ENCODE peak calls at places on chromosome 3, in seven cellular contexts. B is testis, V is A549, S is sigmoid colon, U is GM12865, P is mucosa of descending colon, Q is cardiac muscle cell. A is an unnamed sample.

GRCh38 chr3:184553385-184553784 is 8.2 kb upstream of the EPHB3 start:
- DNase-seq in B (no peak), V (no peak), S (no peak), U (no peak), P (no peak), Q (no peak), A (no peak)

GRCh38 chr3:126186271-126186670 is 5.9 kb upstream of the ALDH1L1 start:
- DNase-seq in B (no peak), V (no peak), S (no peak), U (no peak), P (no peak), Q (no peak), A (no peak)

GRCh38 chr3:197306374-197307086 is 8.1 kb upstream of the DLG1 start:
- DNase-seq in B (no peak), V (no peak), S (no peak), U (no peak), P (no peak), Q (peak), A (no peak)

GRCh38 chr3:110504901-110505300 is 566.7 kb upstream of the NECTIN3 start:
- DNase-seq in B (no peak), V (no peak), S (no peak), U (no peak), P (no peak), Q (no peak), A (no peak)

GRCh38 chr3:71585126-71585525 is 1.6 kb upstream of the FOXP1 start:
- DNase-seq in B (peak), V (no peak), S (no peak), U (no peak), P (peak), Q (no peak), A (no peak)

GRCh38 chr3:14231145-14231990 is 52.8 kb downstream of the LSM3 start:
- DNase-seq in B (no peak), V (no peak), S (no peak), U (no peak), P (no peak), Q (no peak), A (no peak)

GRCh38 chr3:65979731-65980130 is 59.0 kb downstream of the MAGI1 start:
- DNase-seq in B (no peak), V (no peak), S (no peak), U (no peak), P (no peak), Q (peak), A (no peak)

GRCh38 chr3:56302417-56302816 is 165.8 kb downstream of the ERC2 start:
- DNase-seq in B (no peak), V (no peak), S (no peak), U (no peak), P (no peak), Q (no peak), A (no peak)

GRCh38 chr3:130728037-130728436 is 18.6 kb downstream of the PIK3R4 start:
- DNase-seq in B (no peak), V (no peak), S (no peak), U (no peak), P (no peak), Q (no peak), A (no peak)

GRCh38 chr3:72470899-72471298 is 377.3 kb downstream of the SHQ1 start:
- DNase-seq in B (no peak), V (no peak), S (no peak), U (no peak), P (no peak), Q (no peak), A (no peak)

GRCh38 chr3:53160660-53161344 is at the start of gene PRKCD:
- DNase-seq in B (peak), V (peak), S (peak), U (peak), P (peak), Q (peak), A (peak)

GRCh38 chr3:127690106-127690505 is 17.4 kb downstream of the ABTB1 start:
- DNase-seq in B (no peak), V (no peak), S (peak), U (no peak), P (no peak), Q (peak), A (no peak)

GRCh38 chr3:191316876-191317603 is 12.2 kb upstream of the CCDC50 start:
- DNase-seq in B (no peak), V (no peak), S (no peak), U (no peak), P (no peak), Q (no peak), A (no peak)

DNA sequence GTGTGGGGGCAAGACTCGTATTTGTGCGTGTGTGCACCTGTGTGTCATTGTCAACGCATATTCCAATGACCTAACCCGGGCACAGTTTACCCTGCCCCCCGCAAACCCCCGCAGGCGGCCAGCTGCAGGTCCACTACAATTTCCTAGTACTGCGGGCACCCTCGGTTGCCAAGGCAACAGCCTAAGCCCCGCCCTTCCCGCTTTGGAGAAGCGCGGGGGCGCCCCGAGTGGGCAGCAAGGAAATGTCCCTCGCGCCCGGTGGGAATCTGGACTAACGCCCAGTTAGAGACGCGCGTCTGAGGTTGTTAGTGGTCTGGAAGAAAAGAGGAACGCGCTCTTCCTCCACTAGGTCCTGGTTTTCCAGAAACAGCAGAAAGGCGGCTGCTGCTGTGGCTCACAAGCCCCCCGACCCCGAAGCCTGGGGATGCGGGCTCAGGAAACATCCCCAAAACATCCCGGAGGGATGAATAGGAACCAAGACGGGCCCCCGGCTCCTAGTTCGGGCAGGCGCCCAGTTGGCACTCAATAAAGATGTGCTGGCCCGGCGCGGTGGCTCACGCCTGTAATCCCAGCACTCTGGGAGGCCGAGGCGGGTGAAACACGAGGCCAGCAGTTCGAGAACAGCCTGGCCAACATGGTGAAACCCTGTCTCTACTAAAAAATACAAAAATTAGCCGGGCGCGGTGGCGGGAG is 1.1 kb downstream of the ABHD14A start:
- DNase-seq in B (peak), V (no peak), S (peak), U (peak), P (peak), Q (peak), A (no peak)
- H3K4me3 ChIP-seq in B (peak), V (no peak), S (peak), U (peak), P (no peak), Q (peak), A (peak)

GRCh38 chr3:194140520-194141414 is 4.8 kb downstream of the HES1 start:
- DNase-seq in B (peak), V (no peak), S (peak), U (no peak), P (peak), Q (peak), A (no peak)
- H3K4me3 ChIP-seq in B (peak), V (peak), S (peak), U (no peak), P (no peak), Q (peak), A (peak)

GRCh38 chr3:149375824-149376196 is 1.6 kb downstream of the TM4SF1 start:
- DNase-seq in B (no peak), V (no peak), S (no peak), U (no peak), P (no peak), Q (no peak), A (no peak)

GRCh38 chr3:149381173-149382090 is 4.0 kb upstream of the TM4SF1 start:
- DNase-seq in B (no peak), V (no peak), S (no peak), U (no peak), P (no peak), Q (no peak), A (no peak)

GRCh38 chr3:149377408-149378111 is at the start of gene TM4SF1:
- DNase-seq in B (no peak), V (peak), S (peak), U (no peak), P (peak), Q (peak), A (no peak)

GRCh38 chr3:149376728-149377407 is 581 bp downstream of the TM4SF1 start:
- DNase-seq in B (no peak), V (no peak), S (no peak), U (no peak), P (no peak), Q (peak), A (no peak)

GRCh38 chr3:149378420-149379388 is 1.3 kb upstream of the TM4SF1 start:
- DNase-seq in B (no peak), V (no peak), S (no peak), U (no peak), P (no peak), Q (peak), A (no peak)
- H3K4me3 ChIP-seq in B (no peak), V (peak), S (no peak), U (no peak), P (no peak), Q (no peak), A (no peak)

GRCh38 chr3:169172535-169172934 is 491.0 kb downstream of the MECOM start:
- DNase-seq in B (no peak), V (no peak), S (no peak), U (no peak), P (no peak), Q (no peak), A (no peak)
- H3K4me3 ChIP-seq in B (no peak), V (no peak), S (no peak), U (no peak), P (no peak), Q (no peak), A (no peak)

GRCh38 chr3:49928511-49929017 is 1.0 kb downstream of the MON1A start:
- DNase-seq in B (no peak), V (no peak), S (no peak), U (no peak), P (peak), Q (no peak), A (no peak)

GRCh38 chr3:49924683-49925082 is 4.9 kb downstream of the MON1A start:
- DNase-seq in B (no peak), V (no peak), S (no peak), U (no peak), P (no peak), Q (peak), A (no peak)

GRCh38 chr3:49927798-49928197 is 1.8 kb downstream of the MON1A start:
- DNase-seq in B (no peak), V (no peak), S (no peak), U (no peak), P (no peak), Q (no peak), A (no peak)

GRCh38 chr3:49925485-49925884 is 4.1 kb downstream of the MON1A start:
- DNase-seq in B (no peak), V (no peak), S (no peak), U (no peak), P (no peak), Q (no peak), A (no peak)

DNA sequence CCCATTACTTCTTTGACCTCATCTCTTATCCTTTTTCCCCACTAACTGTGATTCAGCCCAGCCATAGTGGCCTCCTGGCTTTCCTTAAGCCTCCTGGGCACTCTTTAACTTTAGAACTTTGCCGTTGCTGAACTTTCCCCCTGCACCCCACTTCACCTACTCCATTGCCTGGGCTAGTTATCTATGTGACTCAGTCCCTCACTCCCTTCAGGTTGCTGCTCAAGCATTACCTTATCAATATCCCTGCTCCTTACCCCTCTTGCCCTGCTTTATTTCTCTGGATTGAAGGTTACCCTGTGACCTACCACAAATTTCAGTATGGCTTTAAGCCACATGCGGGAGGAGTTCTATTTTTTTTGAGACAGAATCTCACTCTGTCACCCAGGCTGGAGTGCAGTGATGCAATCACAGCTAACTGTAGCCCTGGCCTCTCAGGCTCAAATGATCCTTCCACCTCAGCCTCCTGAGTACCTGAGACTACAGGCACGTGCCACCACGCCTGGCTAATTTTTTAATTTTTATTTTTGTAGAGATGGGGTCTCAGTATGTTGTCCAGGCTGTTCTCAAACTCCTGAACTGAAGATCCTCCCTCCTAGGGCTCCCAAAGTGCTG is 3.4 kb downstream of the MON1A start:
- DNase-seq in B (no peak), V (no peak), S (no peak), U (no peak), P (no peak), Q (no peak), A (no peak)
- H3K4me3 ChIP-seq in B (no peak), V (no peak), S (no peak), U (no peak), P (no peak), Q (no peak), A (no peak)

DNA sequence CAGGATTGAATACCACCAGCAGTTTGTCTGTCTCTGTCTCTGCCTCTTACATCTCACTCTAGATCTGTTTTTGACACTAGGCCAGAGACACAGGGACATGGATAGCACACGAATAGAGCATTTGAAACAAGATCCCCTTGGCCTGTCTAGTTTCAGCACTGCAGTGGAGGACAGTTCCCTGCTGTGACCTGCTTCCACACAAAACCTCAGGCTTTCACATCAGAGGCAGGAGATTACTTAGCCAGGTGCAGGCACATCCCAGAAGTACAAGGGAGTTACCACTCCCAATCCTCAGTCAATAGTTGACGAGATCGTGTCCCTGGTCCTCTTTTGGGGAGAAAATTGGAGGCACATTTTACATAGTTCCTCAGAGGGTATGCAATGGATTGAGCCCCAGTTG is 34.0 kb upstream of the CCK start:
- DNase-seq in B (peak), V (no peak), S (no peak), U (peak), P (peak), Q (peak), A (peak)
- H3K4me3 ChIP-seq in B (no peak), V (no peak), S (no peak), U (no peak), P (no peak), Q (no peak), A (no peak)

GRCh38 chr3:188581365-188581764 is 427.4 kb downstream of the LPP start:
- DNase-seq in B (no peak), V (no peak), S (no peak), U (no peak), P (no peak), Q (no peak), A (no peak)
- H3K4me3 ChIP-seq in B (no peak), V (no peak), S (no peak), U (no peak), P (no peak), Q (no peak), A (no peak)

GRCh38 chr3:39651993-39652739 is 157.2 kb upstream of the MYRIP start:
- DNase-seq in B (no peak), V (no peak), S (no peak), U (no peak), P (no peak), Q (no peak), A (no peak)

GRCh38 chr3:39657775-39658174 is 151.6 kb upstream of the MYRIP start:
- DNase-seq in B (no peak), V (no peak), S (no peak), U (no peak), P (no peak), Q (no peak), A (no peak)

GRCh38 chr3:39657075-39657474 is 152.3 kb upstream of the MYRIP start:
- DNase-seq in B (no peak), V (no peak), S (no peak), U (no peak), P (no peak), Q (no peak), A (no peak)
- H3K4me3 ChIP-seq in B (no peak), V (no peak), S (no peak), U (no peak), P (no peak), Q (no peak), A (no peak)

GRCh38 chr3:18426597-18426996 is 1.5 kb upstream of the SATB1 start:
- DNase-seq in B (no peak), V (no peak), S (no peak), U (no peak), P (no peak), Q (no peak), A (no peak)
- H3K4me3 ChIP-seq in B (no peak), V (no peak), S (no peak), U (no peak), P (no peak), Q (peak), A (no peak)

DNA sequence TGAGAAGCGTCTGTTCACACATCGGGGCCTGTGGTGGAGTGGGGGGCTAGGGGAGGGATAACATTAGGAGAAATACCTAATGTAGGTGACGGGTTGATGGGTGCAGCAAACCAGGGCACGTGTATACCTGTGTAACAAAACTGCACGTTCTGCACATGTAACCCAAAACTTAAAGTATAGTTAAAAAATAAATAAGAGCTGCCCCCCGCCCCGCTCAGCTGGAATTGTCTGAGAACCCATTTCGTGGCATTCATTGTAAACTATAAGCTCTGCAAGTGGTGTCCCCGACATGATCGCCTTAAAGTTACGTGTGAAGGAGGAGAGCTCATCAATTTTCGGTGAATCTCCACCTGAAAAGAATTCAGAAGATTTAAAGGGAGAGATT is 7.3 kb upstream of the LIPH start:
- DNase-seq in B (peak), V (no peak), S (no peak), U (no peak), P (no peak), Q (no peak), A (no peak)
- H3K4me3 ChIP-seq in B (peak), V (no peak), S (no peak), U (peak), P (no peak), Q (no peak), A (peak)

A was measured in MM.1S.